ENCODE peak calls at places on chromosomes 3 and 15, in seven cellular contexts. P, Z, S, O, F, I and B are unnamed samples.

GRCh38 chr3:129343643-129344360 is 65.1 kb downstream of the HMCES start:
- DNase-seq in O (no peak), Z (no peak), P (no peak), S (no peak), I (no peak), F (peak; percentile 79), B (peak; percentile 92)

GRCh38 chr3:181358060-181358459 is 353.7 kb upstream of the SOX2 start:
- DNase-seq in S (no peak), Z (no peak), P (no peak), I (no peak), F (no peak), O (no peak), B (no peak)

GRCh38 chr15:92962914-92963313 is 62.8 kb downstream of the CHD2 start:
- DNase-seq in S (no peak), I (no peak), O (no peak), P (no peak), F (no peak), Z (no peak), B (no peak)

GRCh38 chr3:169660709-169661566 is 2.6 kb downstream of the MECOM start:
- DNase-seq in S (no peak), O (no peak), P (no peak), I (no peak), F (peak; percentile 42), Z (no peak), B (peak; percentile 62)

GRCh38 chr3:71725279-71725991 is at the start of gene EIF4E3:
- DNase-seq in Z (peak; percentile 72), F (peak; percentile 47), P (peak; percentile 24), I (no peak), S (peak; percentile 56), O (no peak), B (peak; percentile 81)

GRCh38 chr3:122169911-122170310 is 13.6 kb upstream of the CASR start:
- DNase-seq in I (no peak), S (no peak), P (no peak), Z (no peak), F (no peak), O (peak; percentile 40), B (no peak)

GRCh38 chr3:98812851-98813374 is 49.8 kb downstream of the ST3GAL6 start:
- DNase-seq in F (no peak), Z (peak; percentile 32), P (no peak), I (no peak), O (no peak), S (peak; percentile 62), B (no peak)

GRCh38 chr15:52392008-52392687 is 96.5 kb upstream of the MYO5C start:
- DNase-seq in S (no peak), O (no peak), I (no peak), Z (no peak), P (no peak), F (peak; percentile 74), B (peak; percentile 83)

GRCh38 chr15:94000603-94001002 is 230.8 kb upstream of the MCTP2 start:
- DNase-seq in S (peak; percentile 6), I (no peak), O (no peak), F (no peak), P (no peak), Z (no peak), B (peak; percentile 70)

GRCh38 chr3:39269528-39269927 is 10.3 kb downstream of the CX3CR1 start:
- DNase-seq in I (no peak), F (no peak), Z (no peak), O (no peak), P (no peak), S (no peak), B (peak; percentile 17)

GRCh38 chr3:14031271-14031670 is 93.4 kb downstream of the CHCHD4 start:
- DNase-seq in P (no peak), I (no peak), F (no peak), Z (no peak), S (no peak), O (no peak), B (no peak)

GRCh38 chr3:172082269-172082668 is 42.9 kb downstream of the FNDC3B start:
- DNase-seq in P (no peak), Z (no peak), I (peak; percentile 95), S (peak; percentile 16), F (no peak), O (peak; percentile 24), B (no peak)

GRCh38 chr3:148990211-148990610 is 1.1 kb upstream of the GYG1 start:
- DNase-seq in F (no peak), Z (no peak), S (no peak), O (no peak), I (no peak), P (no peak), B (no peak)

GRCh38 chr3:48928679-48929078 is 10.0 kb downstream of the ARIH2 start:
- DNase-seq in I (no peak), F (no peak), O (no peak), S (no peak), Z (no peak), P (no peak), B (no peak)

GRCh38 chr15:74957301-74958035 is 896 bp upstream of the RPP25 start:
- DNase-seq in P (no peak), O (no peak), Z (peak; percentile 40), I (no peak), F (peak; percentile 69), S (peak; percentile 78), B (peak; percentile 75)

GRCh38 chr3:105843895-105844500 is 24.8 kb downstream of the CBLB start:
- DNase-seq in F (no peak), P (no peak), Z (no peak), S (no peak), O (no peak), I (no peak), B (no peak)

GRCh38 chr3:21914451-21914850 is 163.4 kb upstream of the ZNF385D start:
- DNase-seq in I (no peak), O (no peak), Z (no peak), S (no peak), F (no peak), P (no peak), B (no peak)

GRCh38 chr3:55615039-55615693 is 128.1 kb upstream of the WNT5A start:
- DNase-seq in S (no peak), P (no peak), I (no peak), O (no peak), Z (no peak), F (no peak), B (peak; percentile 55)

GRCh38 chr15:77836116-77836798 is 203.5 kb upstream of the LINGO1 start:
- DNase-seq in Z (peak; percentile 90), S (peak; percentile 85), I (no peak), F (peak; percentile 85), P (no peak), O (no peak), B (peak; percentile 80)

GRCh38 chr3:127784283-127784682 is 38.0 kb downstream of the MGLL start:
- DNase-seq in F (no peak), Z (no peak), O (no peak), P (no peak), S (no peak), I (no peak), B (no peak)

GRCh38 chr3:16064660-16065414 is 109.6 kb upstream of the GALNT15 start:
- DNase-seq in F (no peak), Z (no peak), O (peak; percentile 78), I (peak; percentile 79), S (no peak), P (no peak), B (no peak)

GRCh38 chr3:16140894-16141285 is 33.6 kb upstream of the GALNT15 start:
- DNase-seq in F (no peak), P (no peak), O (no peak), S (no peak), I (no peak), Z (no peak), B (no peak)

GRCh38 chr3:157388976-157389375 is 47.7 kb upstream of the PTX3 start:
- DNase-seq in Z (no peak), I (no peak), S (no peak), O (no peak), F (no peak), P (no peak), B (no peak)

GRCh38 chr3:61645148-61645547 is 83.8 kb downstream of the PTPRG start:
- DNase-seq in F (no peak), O (no peak), S (no peak), Z (no peak), P (no peak), I (no peak), B (no peak)

GRCh38 chr3:65245133-65246076 is 557.6 kb upstream of the ADAMTS9 start:
- DNase-seq in Z (no peak), P (no peak), O (no peak), I (no peak), S (no peak), F (no peak), B (no peak)

GRCh38 chr15:26656080-26656479 is 116.8 kb downstream of the GABRB3 start:
- DNase-seq in S (no peak), I (no peak), Z (no peak), O (no peak), F (no peak), P (no peak), B (no peak)

GRCh38 chr3:37320276-37320675 is 145.9 kb upstream of the LRRFIP2 start:
- DNase-seq in S (no peak), O (no peak), P (no peak), F (no peak), I (no peak), Z (no peak), B (no peak)

GRCh38 chr3:111618945-111619344 is 23.8 kb upstream of the ZBED2 start:
- DNase-seq in F (no peak), S (no peak), P (no peak), Z (no peak), O (no peak), I (no peak), B (no peak)